ENCODE peak calls at places on chromosome 13, in nine cellular contexts. E, V, A, C, B, U, W, D and P are unnamed samples.

GRCh38 chr13:100269837-100270236 is 180.9 kb downstream of the PCCA start:
- DNase-seq in E (peak), V (peak), A (no peak), C (peak), B (peak), U (no peak), W (peak), D (no peak), P (no peak)

GRCh38 chr13:39410089-39410901 is 192.7 kb downstream of the LHFPL6 start:
- DNase-seq in E (no peak), V (no peak), A (no peak), C (no peak), B (peak), U (no peak), W (no peak), D (no peak), P (no peak)

GRCh38 chr13:74187564-74187963 is 53.4 kb upstream of the KLF12 start:
- DNase-seq in E (no peak), V (no peak), A (no peak), C (no peak), B (no peak), U (no peak), W (no peak), D (no peak), P (no peak)

GRCh38 chr13:98284677-98285076 is 107.6 kb upstream of the RNF113B start:
- DNase-seq in E (no peak), V (no peak), A (no peak), C (no peak), B (no peak), U (no peak), W (no peak), D (no peak), P (no peak)

GRCh38 chr13:91739751-91740150 is 341.3 kb downstream of the GPC5 start:
- DNase-seq in E (no peak), V (no peak), A (no peak), C (no peak), B (no peak), U (no peak), W (no peak), D (no peak), P (no peak)

GRCh38 chr13:104015646-104016396 is 949.6 kb upstream of the SLC10A2 start:
- DNase-seq in E (no peak), V (no peak), A (no peak), C (no peak), B (peak), U (no peak), W (no peak), D (no peak), P (no peak)

GRCh38 chr13:77623797-77624196 is 73.7 kb upstream of the SLAIN1 start:
- DNase-seq in E (no peak), V (no peak), A (no peak), C (no peak), B (no peak), U (no peak), W (no peak), D (no peak), P (no peak)

GRCh38 chr13:91764527-91764926 is 366.1 kb downstream of the GPC5 start:
- DNase-seq in E (no peak), V (no peak), A (no peak), C (no peak), B (no peak), U (no peak), W (no peak), D (no peak), P (no peak)

GRCh38 chr13:49214917-49215376 is 5.2 kb upstream of the MLNR start:
- DNase-seq in E (no peak), V (no peak), A (peak), C (peak), B (no peak), U (peak), W (no peak), D (peak), P (no peak)

GRCh38 chr13:100811906-100812305 is 137.3 kb upstream of the TMTC4 start:
- DNase-seq in E (no peak), V (no peak), A (no peak), C (no peak), B (no peak), U (no peak), W (no peak), D (no peak), P (no peak)

GRCh38 chr13:74158028-74158427 is 23.8 kb upstream of the KLF12 start:
- DNase-seq in E (no peak), V (peak), A (no peak), C (peak), B (peak), U (no peak), W (peak), D (no peak), P (no peak)

GRCh38 chr13:64688893-64689677 is 2541.1 kb downstream of the PCDH9 start:
- DNase-seq in E (no peak), V (no peak), A (no peak), C (no peak), B (peak), U (no peak), W (no peak), D (no peak), P (no peak)

GRCh38 chr13:31749929-31750328 is 10.6 kb downstream of the RXFP2 start:
- DNase-seq in E (no peak), V (no peak), A (no peak), C (no peak), B (peak), U (no peak), W (no peak), D (no peak), P (no peak)

GRCh38 chr13:98975822-98976261 is 2.0 kb downstream of the DOCK9 start:
- DNase-seq in E (no peak), V (no peak), A (no peak), C (no peak), B (peak), U (no peak), W (no peak), D (no peak), P (no peak)

GRCh38 chr13:99878921-99879610 is 92.5 kb downstream of the ZIC5 start:
- DNase-seq in E (no peak), V (no peak), A (no peak), C (no peak), B (no peak), U (no peak), W (no peak), D (no peak), P (no peak)

GRCh38 chr13:109494955-109495354 is 291.4 kb downstream of the IRS2 start:
- DNase-seq in E (no peak), V (no peak), A (no peak), C (no peak), B (peak), U (no peak), W (no peak), D (no peak), P (no peak)

GRCh38 chr13:27148900-27149299 is 22.7 kb downstream of the USP12 start:
- DNase-seq in E (no peak), V (no peak), A (no peak), C (no peak), B (no peak), U (no peak), W (no peak), D (no peak), P (no peak)

GRCh38 chr13:110788778-110789177 is 75.3 kb downstream of the ING1 start:
- DNase-seq in E (no peak), V (no peak), A (no peak), C (no peak), B (no peak), U (no peak), W (no peak), D (no peak), P (no peak)

GRCh38 chr13:27542220-27542619 is 78.1 kb downstream of the LNX2 start:
- DNase-seq in E (no peak), V (no peak), A (no peak), C (no peak), B (no peak), U (no peak), W (no peak), D (no peak), P (no peak)

GRCh38 chr13:98821372-98822237 is 69.1 kb upstream of the SLC15A1 start:
- DNase-seq in E (no peak), V (peak), A (peak), C (no peak), B (peak), U (no peak), W (no peak), D (no peak), P (no peak)

DNA sequence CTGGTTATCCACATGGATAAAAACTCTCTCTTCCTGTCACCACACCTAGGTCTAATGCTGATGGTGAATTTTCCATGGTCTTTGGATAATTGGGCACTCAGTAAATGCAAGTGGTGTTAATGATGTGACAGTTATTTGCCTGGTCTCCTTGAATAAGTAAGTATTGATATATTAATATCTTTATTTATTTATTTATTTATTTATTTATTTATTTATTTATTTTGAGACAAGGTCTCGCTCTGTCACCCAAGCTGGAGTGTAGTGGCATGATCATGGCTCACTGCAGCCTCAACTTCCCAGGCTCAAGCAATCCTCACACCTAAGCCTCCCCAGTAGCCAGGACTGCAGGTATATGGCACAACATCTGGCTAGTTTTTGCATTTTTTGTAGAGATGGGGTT is 46.3 kb upstream of the ITM2B start:
- DNase-seq in E (no peak), V (no peak), A (no peak), C (no peak), B (no peak), U (no peak), W (no peak), D (no peak), P (no peak)
- H3K4me3 ChIP-seq in E (no peak), V (no peak), A (no peak), C (no peak), B (no peak), U (peak), W (no peak), D (peak), P (peak)

DNA sequence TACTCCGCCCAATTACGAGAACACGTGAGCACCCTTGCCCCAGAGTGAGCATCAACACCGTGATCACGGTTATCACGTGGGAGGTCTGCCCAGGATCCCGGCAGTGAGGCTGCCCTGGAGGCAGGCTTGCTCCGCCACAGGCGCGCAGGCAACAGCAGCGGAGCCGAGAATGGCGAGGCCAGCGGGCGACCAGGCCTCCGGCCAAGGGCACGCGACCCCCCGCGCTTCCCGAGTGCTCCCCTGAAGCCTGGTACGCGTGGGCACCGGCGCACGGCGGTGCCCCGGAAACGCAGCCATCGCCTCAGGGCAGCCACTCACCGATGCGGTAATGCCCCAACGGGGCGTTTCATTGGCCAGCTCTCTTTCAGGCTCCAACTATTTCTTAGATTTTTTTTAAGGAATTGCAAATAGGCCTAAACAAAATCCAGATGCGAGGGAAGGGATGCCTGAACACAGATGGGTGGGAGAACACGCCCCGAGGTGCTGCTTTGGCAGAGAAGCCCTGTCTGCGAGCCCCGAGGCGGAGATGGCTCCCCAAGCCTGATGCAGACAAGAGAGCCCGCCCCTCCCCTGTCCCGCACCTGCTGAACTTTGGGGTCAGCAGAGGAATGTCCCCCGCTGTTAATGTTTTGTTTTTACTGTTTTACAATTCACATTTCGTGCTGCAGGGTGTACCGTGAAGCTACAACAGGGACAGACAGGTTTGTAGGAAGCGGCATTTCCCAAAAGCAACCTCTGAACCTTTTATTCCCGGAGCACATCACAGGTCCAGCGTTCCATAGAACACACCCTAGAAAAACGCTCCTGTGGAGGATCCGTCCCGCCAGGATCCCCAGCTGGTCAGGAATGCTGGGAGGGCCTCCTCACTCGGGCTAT is 132.7 kb downstream of the ZDHHC20 start:
- DNase-seq in E (no peak), V (peak), A (peak), C (peak), B (peak), U (no peak), W (no peak), D (no peak), P (peak)
- H3K4me3 ChIP-seq in E (peak), V (peak), A (peak), C (peak), B (peak), U (peak), W (peak), D (no peak), P (peak)

GRCh38 chr13:46386426-46386995 is 541 bp downstream of the RUBCNL start:
- DNase-seq in E (no peak), V (no peak), A (no peak), C (peak), B (peak), U (no peak), W (peak), D (no peak), P (no peak)
- H3K4me3 ChIP-seq in E (peak), V (peak), A (peak), C (peak), B (peak), U (no peak), W (peak), D (no peak), P (peak)

DNA sequence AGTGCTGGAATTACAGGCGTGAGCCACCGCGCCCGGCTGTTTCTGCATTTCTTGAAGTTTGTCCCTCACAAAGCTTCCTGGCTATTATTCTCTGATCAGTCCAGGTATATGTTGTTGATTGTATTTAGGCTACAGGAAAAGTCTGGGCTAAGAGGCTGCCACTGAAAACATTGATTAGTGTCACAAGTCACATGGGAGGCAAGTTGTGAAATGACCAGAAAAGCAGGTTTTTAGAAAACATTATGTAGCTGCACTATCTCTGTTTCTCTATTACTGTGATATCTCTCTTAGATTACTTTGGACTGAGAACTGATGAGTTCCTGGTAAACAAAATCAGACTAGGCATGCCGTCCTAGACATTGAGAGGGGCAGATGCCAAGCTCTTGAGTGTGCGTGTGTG is 16.0 kb upstream of the ZDHHC20 start:
- DNase-seq in E (no peak), V (no peak), A (no peak), C (no peak), B (no peak), U (no peak), W (no peak), D (no peak), P (no peak)
- H3K4me3 ChIP-seq in E (no peak), V (no peak), A (no peak), C (no peak), B (no peak), U (no peak), W (no peak), D (no peak), P (no peak)

GRCh38 chr13:36130542-36131214 is 504 bp downstream of the DCLK1 start:
- DNase-seq in E (peak), V (peak), A (no peak), C (peak), B (peak), U (no peak), W (peak), D (no peak), P (no peak)

GRCh38 chr13:36131215-36131930 is at the start of gene DCLK1:
- DNase-seq in E (peak), V (peak), A (no peak), C (peak), B (peak), U (no peak), W (peak), D (no peak), P (no peak)

GRCh38 chr13:36133950-36134349 is 2.8 kb upstream of the DCLK1 start:
- DNase-seq in E (no peak), V (no peak), A (no peak), C (no peak), B (no peak), U (no peak), W (no peak), D (no peak), P (no peak)

GRCh38 chr13:36130168-36130541 is 1.0 kb downstream of the DCLK1 start:
- DNase-seq in E (no peak), V (no peak), A (no peak), C (no peak), B (no peak), U (no peak), W (no peak), D (no peak), P (no peak)

DNA sequence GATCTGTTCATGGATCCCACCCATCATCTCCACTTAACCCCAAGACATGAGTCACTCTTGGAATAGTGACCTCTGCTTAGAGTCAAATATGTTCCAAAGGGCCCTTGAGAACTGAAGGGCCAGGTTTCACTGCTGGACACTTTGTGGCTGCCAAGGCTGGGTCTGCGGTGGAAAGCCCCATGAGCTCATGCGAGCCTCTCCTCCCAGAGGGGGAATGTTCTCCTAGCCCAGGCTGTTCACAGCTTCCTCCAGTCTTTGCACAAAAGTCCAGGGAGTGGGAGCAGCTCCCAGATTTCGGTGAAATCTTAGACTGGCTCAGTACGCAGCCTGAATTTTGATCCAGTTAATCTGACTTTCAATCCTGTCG is 732 bp upstream of the DCLK1 start:
- DNase-seq in E (peak), V (peak), A (no peak), C (peak), B (peak), U (no peak), W (peak), D (no peak), P (no peak)
- H3K4me3 ChIP-seq in E (no peak), V (no peak), A (no peak), C (peak), B (no peak), U (no peak), W (peak), D (no peak), P (no peak)

DNA sequence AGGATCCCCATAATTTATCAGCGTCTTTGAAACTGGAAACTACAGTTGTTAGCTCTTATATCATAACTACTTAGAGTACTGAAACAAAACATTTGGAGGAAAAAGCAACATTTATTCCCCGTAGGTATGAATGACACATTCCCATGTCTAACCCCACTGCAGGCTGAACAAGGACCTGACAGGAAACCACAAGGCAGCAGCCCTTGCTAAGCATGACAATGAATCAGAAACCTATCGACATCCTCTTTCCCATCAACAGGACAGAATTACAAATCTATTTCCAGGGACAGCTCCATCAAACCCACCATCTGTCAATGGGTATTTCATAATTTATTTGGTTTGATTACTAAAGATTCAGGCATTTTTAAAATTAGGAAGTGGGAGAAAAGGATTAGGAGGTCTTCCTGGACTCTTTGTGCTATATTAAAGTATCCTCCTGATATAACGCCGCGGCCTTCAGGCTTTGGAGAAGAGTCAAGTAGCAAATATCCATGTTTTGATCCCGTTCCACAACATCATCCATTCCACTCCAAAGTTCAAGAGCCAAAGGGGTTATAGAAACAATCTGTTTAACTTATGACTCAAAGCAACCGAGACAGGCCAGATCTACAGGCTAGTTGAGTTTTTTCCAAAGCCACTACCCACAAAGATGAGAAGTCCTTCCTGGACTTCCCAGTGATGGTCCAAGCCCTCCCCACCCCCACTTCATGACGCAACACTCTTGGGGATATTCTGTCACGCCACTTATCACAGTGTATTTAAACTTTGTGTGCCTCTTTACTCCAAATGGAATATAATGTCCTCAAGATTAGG is 51.2 kb downstream of the FAM216B start:
- DNase-seq in E (no peak), V (peak), A (peak), C (no peak), B (peak), U (no peak), W (no peak), D (no peak), P (no peak)
- H3K4me3 ChIP-seq in E (no peak), V (no peak), A (no peak), C (no peak), B (no peak), U (no peak), W (no peak), D (no peak), P (no peak)

GRCh38 chr13:78659450-78660110 is 625 bp upstream of the OBI1 start:
- DNase-seq in E (no peak), V (no peak), A (no peak), C (no peak), B (peak), U (no peak), W (no peak), D (peak), P (no peak)
- H3K4me3 ChIP-seq in E (peak), V (peak), A (peak), C (peak), B (peak), U (peak), W (peak), D (peak), P (peak)

GRCh38 chr13:34867590-34867989 is 74.5 kb upstream of the NBEA start:
- DNase-seq in E (no peak), V (no peak), A (no peak), C (no peak), B (peak), U (no peak), W (no peak), D (no peak), P (no peak)

GRCh38 chr13:34864650-34865049 is 77.4 kb upstream of the NBEA start:
- DNase-seq in E (no peak), V (peak), A (peak), C (no peak), B (no peak), U (no peak), W (no peak), D (no peak), P (no peak)

DNA sequence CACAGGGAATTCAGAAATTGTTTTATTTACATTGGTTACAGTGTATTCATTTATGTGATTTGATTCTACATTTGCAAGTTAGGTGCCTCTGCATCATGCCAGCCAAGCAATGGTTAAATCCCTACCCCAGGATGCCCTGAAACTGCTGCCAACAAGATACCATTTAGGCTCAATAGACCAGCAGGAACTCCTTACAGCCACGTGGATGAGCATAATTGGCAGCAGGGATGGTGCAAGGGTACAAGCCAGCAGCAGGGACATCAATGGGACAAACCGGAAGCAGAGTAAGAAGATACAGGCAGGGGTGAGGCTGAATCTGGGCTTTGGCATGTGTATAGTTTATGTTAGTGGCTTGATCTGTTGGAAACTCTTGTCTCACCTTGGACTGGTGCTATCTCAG is 72.3 kb upstream of the NBEA start:
- DNase-seq in E (no peak), V (no peak), A (no peak), C (no peak), B (no peak), U (no peak), W (no peak), D (no peak), P (no peak)
- H3K4me3 ChIP-seq in E (no peak), V (no peak), A (no peak), C (no peak), B (no peak), U (no peak), W (no peak), D (no peak), P (no peak)